ENCODE peak calls at places on chromosomes 6 and 20, in seven cellular contexts. S is A549, N is pancreas, Y is ovary, F is thoracic aorta, X is IMR-90, A is Peyer's patch. Q is an unnamed sample.

GRCh38 chr20:7939663-7940062 is 595 bp downstream of the HAO1 start:
- DNase-seq in X (no peak), S (no peak), Y (no peak), A (no peak), N (no peak), F (no peak), Q (no peak)

GRCh38 chr20:61932711-61933480 is 132.8 kb downstream of the TAF4 start:
- DNase-seq in S (no peak), A (no peak), Y (peak; percentile 26), X (no peak), N (no peak), F (no peak), Q (no peak)

GRCh38 chr6:62982951-62983350 is 228.3 kb upstream of the FKBP1C start:
- DNase-seq in N (no peak), X (no peak), A (no peak), F (no peak), Y (no peak), S (no peak), Q (no peak)

GRCh38 chr20:13297105-13297899 is 76.2 kb downstream of the ISM1 start:
- DNase-seq in F (no peak), Y (no peak), S (no peak), X (no peak), N (no peak), A (no peak), Q (no peak)

GRCh38 chr6:43790031-43790430 is 20.0 kb downstream of the VEGFA start:
- DNase-seq in A (no peak), F (no peak), X (no peak), S (no peak), N (no peak), Y (no peak), Q (no peak)

GRCh38 chr6:152543519-152543918 is 93.6 kb downstream of the SYNE1 start:
- DNase-seq in S (no peak), Y (no peak), N (no peak), X (no peak), A (no peak), F (no peak), Q (no peak)

GRCh38 chr6:1608222-1608975 is 1.3 kb upstream of the FOXC1 start:
- DNase-seq in S (no peak), F (no peak), A (no peak), Y (no peak), N (no peak), X (no peak), Q (peak; percentile 40)

GRCh38 chr20:48921883-48922867 is 664 bp downstream of the ARFGEF2 start:
- DNase-seq in S (peak; percentile 58), A (peak; percentile 76), F (no peak), N (peak; percentile 58), Y (no peak), X (peak; percentile 34), Q (peak; percentile 68)

GRCh38 chr20:39630215-39630614 is 668.1 kb downstream of the DHX35 start:
- DNase-seq in X (no peak), Y (no peak), N (no peak), F (no peak), A (no peak), S (no peak), Q (no peak)

GRCh38 chr20:50859161-50859560 is 64.3 kb downstream of the BCAS4 start:
- DNase-seq in S (no peak), X (no peak), A (no peak), F (no peak), N (no peak), Y (no peak), Q (no peak)

GRCh38 chr20:47544240-47544639 is 42.6 kb downstream of the NCOA3 start:
- DNase-seq in N (no peak), A (no peak), Y (no peak), S (no peak), F (no peak), X (peak; percentile 64), Q (no peak)

GRCh38 chr20:23340524-23340923 is 10.1 kb upstream of the NXT1 start:
- DNase-seq in X (peak; percentile 69), S (peak; percentile 87), Y (peak; percentile 60), F (peak; percentile 31), A (peak; percentile 70), N (no peak), Q (no peak)

GRCh38 chr20:7980332-7981046 is 39.1 kb downstream of the TMX4 start:
- DNase-seq in Y (no peak), X (peak; percentile 64), S (peak; percentile 60), N (no peak), A (no peak), F (no peak), Q (no peak)

GRCh38 chr6:81999270-81999669 is 246.8 kb upstream of the TENT5A start:
- DNase-seq in X (no peak), Y (no peak), S (no peak), A (no peak), F (no peak), N (no peak), Q (no peak)

GRCh38 chr6:133017581-133017980 is 203.2 kb downstream of the RPS12 start:
- DNase-seq in Y (no peak), N (no peak), F (no peak), A (no peak), S (no peak), X (peak; percentile 78), Q (no peak)

GRCh38 chr6:155274106-155274505 is 10.3 kb downstream of the CLDN20 start:
- DNase-seq in N (no peak), S (no peak), A (no peak), F (no peak), Y (no peak), X (peak; percentile 35), Q (no peak)

GRCh38 chr6:122449084-122449483 is 22.5 kb downstream of the SERINC1 start:
- DNase-seq in Y (no peak), F (no peak), A (no peak), N (no peak), S (no peak), X (no peak), Q (no peak)

GRCh38 chr6:49913656-49914055 is 47.3 kb upstream of the CRISP1 start:
- DNase-seq in X (no peak), S (no peak), Y (no peak), N (no peak), F (no peak), A (no peak), Q (no peak)

GRCh38 chr6:13568970-13569369 is 5.4 kb upstream of the SIRT5 start:
- DNase-seq in N (no peak), Y (no peak), F (no peak), X (no peak), A (no peak), S (no peak), Q (no peak)

GRCh38 chr20:53828673-53829085 is 235.0 kb upstream of the ZNF217 start:
- DNase-seq in X (peak; percentile 95), F (no peak), Y (no peak), S (peak; percentile 84), A (peak; percentile 50), N (no peak), Q (no peak)

GRCh38 chr6:43916924-43917877 is 147.2 kb downstream of the VEGFA start:
- DNase-seq in Y (peak; percentile 80), X (peak; percentile 51), S (no peak), A (peak; percentile 91), N (peak; percentile 69), F (no peak), Q (peak; percentile 97)

GRCh38 chr20:62208805-62209755 is 11.0 kb downstream of the HRH3 start:
- DNase-seq in X (no peak), N (peak; percentile 50), F (no peak), Y (no peak), S (peak; percentile 43), A (no peak), Q (no peak)

GRCh38 chr6:75759207-75759606 is 10.2 kb downstream of the MYO6 start:
- DNase-seq in A (no peak), S (no peak), F (no peak), Y (no peak), N (no peak), X (no peak), Q (no peak)

GRCh38 chr6:26457407-26457795 is 354 bp upstream of the BTN2A1 start:
- DNase-seq in X (no peak), N (peak; percentile 11), S (no peak), A (no peak), F (no peak), Y (peak; percentile 43), Q (no peak)
- H3K4me1 ChIP-seq in X (peaks cover 13% of the 10 kb centered on the region), N (peaks cover 20% of the 10 kb centered on the region), S (peaks cover 14% of the 10 kb centered on the region), A (peaks cover 19% of the 10 kb centered on the region), F (peaks cover 35% of the 10 kb centered on the region), Y (peaks cover 12% of the 10 kb centered on the region), Q (peaks cover 14% of the 10 kb centered on the region)

DNA sequence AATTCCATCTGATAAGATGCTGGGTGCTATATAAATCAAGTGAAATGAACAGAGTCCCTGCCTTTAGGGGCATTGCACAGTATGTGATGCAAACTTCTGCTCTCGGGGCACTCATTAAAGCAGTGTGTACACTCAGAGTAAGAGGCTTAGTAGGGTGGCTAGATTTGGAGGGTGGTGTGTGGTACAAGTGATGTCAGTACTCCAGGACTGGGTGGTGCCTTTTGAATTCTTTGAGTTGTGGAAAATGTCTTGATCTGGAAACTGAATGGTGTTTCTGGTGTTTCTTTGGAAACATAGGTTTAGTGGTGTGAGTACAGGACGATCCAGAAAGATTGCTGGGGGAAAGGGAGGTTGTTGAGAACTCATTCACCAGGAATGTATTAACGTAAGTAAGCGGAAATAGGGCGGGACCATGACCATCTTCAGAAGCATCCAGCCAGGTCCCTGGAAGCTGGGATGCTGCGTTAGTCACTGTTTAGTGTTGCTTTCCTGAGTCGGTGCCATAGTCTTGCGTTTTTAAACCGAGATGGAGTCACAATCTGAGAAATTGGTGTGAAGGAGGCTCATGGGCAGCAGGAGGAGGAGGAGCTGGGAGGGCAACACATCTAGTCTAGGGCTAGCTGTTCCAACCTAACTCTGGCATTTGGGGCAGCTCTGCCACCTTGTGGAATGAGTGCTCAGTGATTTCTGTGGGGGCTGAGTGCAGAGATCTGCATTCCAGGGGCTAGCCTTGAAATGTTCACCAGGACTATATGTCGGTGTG is 70.3 kb downstream of the SCAND1 start:
- DNase-seq in A (peak; percentile 75), F (peak; percentile 70), Y (peak; percentile 79), N (peak; percentile 37), X (peak; percentile 100), S (peak; percentile 97), Q (peak; percentile 61)
- TF ChIP-seq CTCF in A (peak; percentile 58), F (peak; percentile 69), Y (peak; percentile 78), N (no peak), X (peak; percentile 87), S (peak; percentile 89), Q (peak; percentile 74)

DNA sequence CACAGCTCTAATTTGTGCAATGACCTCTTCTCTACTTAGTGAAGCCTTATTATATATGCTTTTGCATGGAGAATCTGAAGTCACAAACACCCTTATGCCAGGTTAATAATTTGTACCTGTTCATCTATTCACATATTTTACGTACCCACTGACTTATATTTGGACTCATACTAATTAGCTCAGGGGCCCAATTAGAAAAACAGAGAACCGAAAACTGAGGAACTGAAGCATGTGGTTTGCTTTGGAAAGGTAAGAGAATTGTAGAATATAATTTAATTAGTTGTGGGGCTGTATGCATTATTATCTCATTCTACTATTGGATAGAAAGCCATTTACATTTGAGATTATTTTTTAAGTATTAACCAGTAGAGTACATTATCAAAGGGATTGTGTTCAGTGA is 805.9 kb upstream of the CITED2 start:
- DNase-seq in N (no peak), S (no peak), Y (no peak), F (no peak), A (no peak), X (no peak), Q (no peak)
- H3K4me1 ChIP-seq in N (no peaks in the 10 kb centered on the region), S (no peaks in the 10 kb centered on the region), Y (peaks cover 7% of the 10 kb centered on the region), F (no peaks in the 10 kb centered on the region), A (no peaks in the 10 kb centered on the region), X (peaks cover 6% of the 10 kb centered on the region), Q (no peaks in the 10 kb centered on the region)

DNA sequence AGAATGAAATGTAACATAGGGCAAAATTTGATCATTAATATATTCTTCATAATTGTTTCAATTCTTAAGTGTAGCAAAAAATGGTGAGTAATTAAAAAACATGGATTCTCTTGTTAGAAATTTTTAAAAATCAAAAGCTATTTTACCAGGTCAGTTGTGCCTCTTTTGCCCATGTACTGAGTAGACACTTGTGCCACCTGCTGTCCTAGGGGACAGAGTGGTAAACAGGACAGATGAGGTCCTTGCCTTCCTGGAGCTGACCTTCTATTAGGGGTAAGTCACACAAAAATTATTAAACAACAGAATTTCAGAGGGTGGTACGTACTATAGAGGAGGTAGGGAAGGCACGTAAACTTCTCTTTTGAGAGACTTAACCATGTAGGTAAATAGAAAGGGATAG is 6.5 kb downstream of the RNF24 start:
- DNase-seq in A (no peak), S (no peak), X (no peak), F (no peak), Y (no peak), N (no peak), Q (no peak)
- TF ChIP-seq CTCF in A (no peak), S (peak; percentile 24), X (no peak), F (no peak), Y (no peak), N (no peak), Q (no peak)

Q was measured in right lobe of liver.